ENCODE peak calls at places on chromosome 18, in five cellular contexts. M is PC-9, B is esophagus muscularis mucosa, P is neural progenitor cell, Y is A549. V is an unnamed sample. For H3K9me3, the result is how much of the 10 kb centered on the place peaks cover.

GRCh38 chr18:10951631-10952544 is 197.5 kb downstream of the PIEZO2 start:
- DNase-seq in Y (no peak), M (no peak), P (no peak), B (no peak), V (no peak)

GRCh38 chr18:79905993-79906392 is 45.5 kb downstream of the SLC66A2 start:
- DNase-seq in Y (no peak), M (no peak), B (no peak), P (no peak), V (no peak)

GRCh38 chr18:61079714-61080113 is 253.5 kb upstream of the CDH20 start:
- DNase-seq in B (no peak), Y (no peak), P (no peak), M (no peak), V (no peak)

GRCh38 chr18:23378470-23378764 is 74.7 kb upstream of the RIOK3 start:
- DNase-seq in Y (no peak), P (no peak), B (no peak), M (peak), V (no peak)

GRCh38 chr18:45974088-45974536 is 7.0 kb upstream of the EPG5 start:
- DNase-seq in B (no peak), M (peak), P (peak), Y (peak), V (peak)

GRCh38 chr18:59379772-59380530 is 20.9 kb upstream of the LMAN1 start:
- DNase-seq in Y (no peak), M (no peak), P (no peak), B (no peak), V (no peak)

GRCh38 chr18:23838801-23839366 is 149.6 kb downstream of the LAMA3 start:
- DNase-seq in P (no peak), Y (no peak), M (peak), B (no peak), V (no peak)

GRCh38 chr18:59799383-59800015 is 100.3 kb upstream of the PMAIP1 start:
- DNase-seq in Y (no peak), B (no peak), P (no peak), M (no peak), V (no peak)

GRCh38 chr18:21004721-21005120 is 106.9 kb downstream of the ROCK1 start:
- DNase-seq in Y (peak), P (no peak), B (no peak), M (no peak), V (no peak)

GRCh38 chr18:59459352-59460059 is 100.4 kb upstream of the LMAN1 start:
- DNase-seq in P (peak), Y (peak), B (no peak), M (peak), V (no peak)

GRCh38 chr18:25310045-25310444 is 41.9 kb downstream of the ZNF521 start:
- DNase-seq in Y (no peak), M (no peak), P (peak), B (no peak), V (no peak)

GRCh38 chr18:10051877-10052631 is 138.2 kb downstream of the VAPA start:
- DNase-seq in B (peak), Y (no peak), P (no peak), M (no peak), V (no peak)

GRCh38 chr18:389658-390357 is 110.7 kb downstream of the COLEC12 start:
- DNase-seq in P (no peak), B (no peak), M (no peak), Y (no peak), V (no peak)

GRCh38 chr18:70490008-70490933 is 201.4 kb downstream of the SOCS6 start:
- DNase-seq in B (no peak), M (no peak), Y (peak), P (peak), V (no peak)

GRCh38 chr18:12038082-12038660 is 55.5 kb upstream of the ANKRD62 start:
- DNase-seq in M (no peak), B (no peak), P (peak), Y (no peak), V (no peak)

GRCh38 chr18:58496231-58496630 is 132.7 kb downstream of the ALPK2 start:
- DNase-seq in B (no peak), M (no peak), Y (no peak), P (no peak), V (no peak)

GRCh38 chr18:48663931-48664847 is 125.4 kb downstream of the CTIF start:
- DNase-seq in P (peak), Y (peak), B (no peak), M (no peak), V (no peak)

GRCh38 chr18:23627325-23627724 is 35.4 kb downstream of the ANKRD29 start:
- DNase-seq in P (no peak), Y (peak), M (peak), B (no peak), V (no peak)

GRCh38 chr18:78798402-78799175 is 181.0 kb upstream of the SALL3 start:
- DNase-seq in M (no peak), P (no peak), Y (no peak), B (no peak), V (no peak)
- H3K9me3 ChIP-seq in M (under half), P (under half), Y (under half), B (under half), V (under half)

DNA sequence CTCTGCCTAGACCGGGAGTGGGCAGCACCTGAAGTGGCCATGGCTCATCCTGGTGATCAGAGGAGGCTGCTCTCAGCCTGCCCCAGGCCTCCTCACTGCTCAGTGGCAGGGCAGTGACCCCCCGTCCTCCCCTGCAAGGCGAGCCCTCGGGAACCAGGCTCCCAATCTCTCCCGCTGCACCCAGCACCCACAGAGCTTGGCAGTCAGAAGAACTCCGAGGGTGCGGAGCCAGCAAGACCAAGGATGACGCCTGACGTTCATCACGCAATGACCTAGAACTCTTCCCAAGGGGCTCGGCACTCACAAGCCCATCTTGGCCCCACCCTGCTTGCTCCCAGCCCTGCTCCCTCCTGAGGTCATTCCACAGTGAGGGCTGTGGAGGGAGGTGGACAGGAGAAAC is 189.8 kb upstream of the SALL3 start:
- DNase-seq in B (no peak), Y (no peak), M (no peak), P (no peak), V (no peak)
- H3K9me3 ChIP-seq in B (under half), Y (under half), M (under half), P (under half), V (under half)

GRCh38 chr18:35306588-35307250 is 16.7 kb upstream of the ZSCAN30 start:
- DNase-seq in Y (no peak), B (no peak), M (no peak), P (no peak), V (no peak)
- H3K9me3 ChIP-seq in Y (half or more), B (half or more), M (under half), P (half or more), V (under half)

GRCh38 chr18:6488956-6489355 is 74.2 kb upstream of the L3MBTL4 start:
- DNase-seq in P (no peak), Y (no peak), M (no peak), B (no peak), V (no peak)
- H3K9me3 ChIP-seq in P (under half), Y (under half), M (under half), B (under half), V (under half)